ENCODE peak calls at places on chromosomes 13 and 19, in four cellular contexts. A is A549, M is K562, K is HepG2. L is an unnamed sample.

GRCh38 chr19:57788114-57788692 is 18.7 kb downstream of the ZNF586 start:
- DNase-seq in A (no peak), M (no peak), K (no peak), L (no peak)

GRCh38 chr19:51681286-51681956 is 11.7 kb upstream of the SPACA6 start:
- DNase-seq in A (peak), M (no peak), K (no peak), L (no peak)

GRCh38 chr13:33349996-33350826 is 64.7 kb upstream of the STARD13 start:
- DNase-seq in A (no peak), M (no peak), K (no peak), L (no peak)

GRCh38 chr13:35865341-35866240 is 265.6 kb downstream of the DCLK1 start:
- DNase-seq in A (no peak), M (no peak), K (no peak), L (no peak)

GRCh38 chr19:15210323-15210774 is 9.6 kb upstream of the NOTCH3 start:
- DNase-seq in A (peak), M (no peak), K (peak), L (no peak)

GRCh38 chr13:105220886-105221285 is 1314.6 kb downstream of the EFNB2 start:
- DNase-seq in A (no peak), M (no peak), K (no peak), L (no peak)

GRCh38 chr19:29107831-29108230 is 105.1 kb downstream of the UQCRFS1 start:
- DNase-seq in A (no peak), M (no peak), K (no peak), L (no peak)

GRCh38 chr13:40798380-40798779 is 9.0 kb downstream of the SLC25A15 start:
- DNase-seq in A (no peak), M (no peak), K (no peak), L (no peak)

GRCh38 chr13:33367186-33367895 is 81.8 kb upstream of the STARD13 start:
- DNase-seq in A (no peak), M (no peak), K (no peak), L (no peak)

GRCh38 chr13:64753606-64754005 is 2476.5 kb downstream of the PCDH9 start:
- DNase-seq in A (no peak), M (no peak), K (no peak), L (no peak)

GRCh38 chr13:91797567-91797966 is 399.1 kb downstream of the GPC5 start:
- DNase-seq in A (no peak), M (no peak), K (no peak), L (no peak)

GRCh38 chr19:51370230-51370629 is 1.4 kb upstream of the CLDND2 start:
- DNase-seq in A (no peak), M (no peak), K (no peak), L (no peak)

GRCh38 chr13:48265217-48265815 is 32.3 kb downstream of the ITM2B start:
- DNase-seq in A (no peak), M (no peak), K (no peak), L (no peak)

GRCh38 chr13:21218351-21219043 is 42.0 kb downstream of the MRPL57 start:
- DNase-seq in A (no peak), M (no peak), K (no peak), L (no peak)

GRCh38 chr19:34330116-34330515 is 34.9 kb upstream of the GPI start:
- DNase-seq in A (no peak), M (no peak), K (no peak), L (no peak)

GRCh38 chr13:53074119-53074518 is 45.5 kb downstream of the OLFM4 start:
- DNase-seq in A (no peak), M (no peak), K (no peak), L (no peak)

GRCh38 chr13:44810067-44810840 is 179.0 kb downstream of the NUFIP1 start:
- DNase-seq in A (peak), M (no peak), K (no peak), L (no peak)

GRCh38 chr19:3671680-3672574 is 28.3 kb downstream of the PIP5K1C start:
- DNase-seq in A (no peak), M (peak), K (no peak), L (no peak)

GRCh38 chr13:94061316-94061715 is 418.2 kb downstream of the DCT start:
- DNase-seq in A (no peak), M (no peak), K (no peak), L (no peak)

GRCh38 chr13:25171517-25172302 is at the start of gene AMER2:
- DNase-seq in A (no peak), M (no peak), K (no peak), L (peak)

GRCh38 chr19:4065430-4066175 is 1.1 kb downstream of the ZBTB7A start:
- DNase-seq in A (peak), M (peak), K (peak), L (peak)

GRCh38 chr19:31145909-31146453 is 203.3 kb downstream of the TSHZ3 start:
- DNase-seq in A (no peak), M (no peak), K (no peak), L (no peak)

GRCh38 chr13:80235559-80236296 is 105.2 kb downstream of the SPRY2 start:
- DNase-seq in A (peak), M (no peak), K (no peak), L (no peak)

GRCh38 chr13:50016421-50016820 is 1.2 kb downstream of the KCNRG start:
- DNase-seq in A (no peak), M (no peak), K (no peak), L (no peak)

GRCh38 chr13:60392136-60392535 is 4.9 kb upstream of the TDRD3 start:
- DNase-seq in A (no peak), M (no peak), K (no peak), L (no peak)

GRCh38 chr19:11387154-11388034 is 3.3 kb upstream of the EPOR start:
- DNase-seq in A (no peak), M (no peak), K (peak), L (no peak)

GRCh38 chr13:98246538-98247172 is 69.6 kb upstream of the RNF113B start:
- DNase-seq in A (no peak), M (no peak), K (peak), L (no peak)
- TF ChIP-seq PHF8 in A (no peak), M (no peak), K (no peak), L (no peak)

DNA sequence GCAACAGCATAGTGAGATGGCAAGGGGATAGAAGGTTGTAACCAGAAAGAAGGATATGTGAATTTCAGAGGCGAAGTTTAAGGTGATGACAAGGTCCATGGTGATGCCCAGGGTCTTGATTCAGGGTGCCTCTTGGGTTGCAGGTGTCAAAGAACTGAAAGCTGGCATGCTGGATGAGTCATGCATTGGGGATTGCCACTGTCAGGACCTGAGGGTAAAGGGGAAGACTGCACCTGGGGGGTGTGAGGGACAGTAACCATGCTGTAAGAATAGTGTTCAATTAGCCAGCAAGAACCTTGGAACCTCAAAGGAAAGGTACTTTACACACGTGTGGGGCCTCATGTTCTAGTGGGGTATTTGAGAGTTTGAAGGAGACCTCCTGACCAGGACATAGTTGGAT is 279.6 kb downstream of the SLC7A1 start:
- DNase-seq in A (no peak), M (no peak), K (no peak), L (no peak)
- TF ChIP-seq PHF8 in A (no peak), M (no peak), K (no peak), L (no peak)

DNA sequence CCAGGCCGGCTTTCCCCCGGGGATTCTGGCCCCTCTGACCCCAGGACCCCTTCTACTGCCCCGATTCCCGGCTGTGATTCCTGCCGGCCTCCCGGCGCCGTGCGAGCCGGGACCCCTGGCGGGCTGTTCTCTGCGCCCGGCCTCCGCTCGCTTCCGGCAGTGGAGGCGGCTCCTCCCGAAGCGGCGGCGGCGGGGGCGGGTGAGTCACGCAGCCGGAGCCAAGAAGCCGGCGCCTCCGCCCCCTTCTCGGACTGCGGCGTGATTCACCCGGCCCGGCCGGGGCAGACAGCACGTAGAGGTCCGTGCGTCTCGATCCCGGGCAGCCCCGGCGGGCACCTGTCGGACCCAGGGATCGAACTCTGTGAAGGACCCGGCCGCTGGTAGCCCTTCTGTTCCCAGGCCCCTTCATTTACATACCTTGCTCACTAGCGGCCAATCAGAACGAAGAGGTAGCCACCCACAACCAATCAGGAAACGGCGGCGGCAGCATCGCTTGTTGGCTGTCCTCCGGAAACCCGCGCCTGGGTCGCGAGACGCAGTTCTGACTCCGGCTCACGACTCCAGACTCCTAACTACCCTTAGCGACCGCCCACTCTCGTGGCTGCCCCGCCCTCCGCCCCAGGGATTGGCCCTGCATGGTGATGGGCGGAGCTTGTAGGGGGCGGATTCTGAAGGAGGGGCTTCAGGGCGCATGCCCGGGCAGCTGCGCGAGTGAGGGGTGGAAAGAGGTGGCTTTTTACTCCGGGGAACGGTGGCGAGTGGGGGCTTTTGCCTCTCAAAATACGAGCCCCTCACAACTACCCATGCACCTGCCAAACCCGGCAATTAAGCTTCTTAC is at the start of gene SERTAD1:
- DNase-seq in A (peak), M (peak), K (peak), L (peak)
- TF ChIP-seq PHF8 in A (peak), M (peak), K (peak), L (peak)

GRCh38 chr19:45670670-45671453 is 2.8 kb downstream of the GIPR start:
- DNase-seq in A (peak), M (peak), K (peak), L (peak)
- TF ChIP-seq PHF8 in A (no peak), M (peak), K (no peak), L (no peak)

DNA sequence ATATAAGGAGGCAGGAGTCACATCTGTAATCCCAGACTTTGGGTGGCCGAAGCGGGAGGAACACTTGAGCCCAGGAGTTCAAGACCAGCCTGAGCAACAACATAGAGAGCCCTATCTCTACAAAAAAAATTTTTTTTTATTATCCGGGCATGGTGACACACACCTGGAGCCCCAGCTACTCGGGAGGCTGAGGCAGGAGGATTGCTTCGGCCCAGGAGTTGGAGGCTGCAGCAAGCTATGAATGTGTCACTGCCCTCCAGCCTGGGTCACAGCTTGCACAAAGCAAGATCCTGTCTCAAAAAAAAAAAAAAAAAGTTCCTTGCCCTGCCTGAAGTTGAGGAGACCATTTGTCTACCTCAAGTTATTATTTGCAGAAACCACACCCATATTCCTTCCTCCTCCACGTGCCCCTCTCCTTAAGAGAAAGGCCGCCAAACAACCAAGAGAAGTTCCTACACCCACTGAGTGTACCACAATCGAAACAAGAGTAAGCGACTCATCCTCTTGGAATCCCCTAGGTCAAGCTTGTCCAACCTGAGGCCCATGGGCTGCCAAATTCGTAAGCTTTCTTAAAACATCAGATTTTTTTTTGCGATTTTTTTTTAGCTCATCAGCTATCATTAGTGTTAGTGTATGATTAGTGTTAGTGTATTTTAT is 2.2 kb downstream of the ABCC4 start:
- DNase-seq in A (peak), M (no peak), K (no peak), L (no peak)
- TF ChIP-seq PHF8 in A (no peak), M (no peak), K (no peak), L (no peak)

GRCh38 chr13:112601351-112601750 is 13.4 kb upstream of the TUBGCP3 start:
- DNase-seq in A (no peak), M (no peak), K (no peak), L (no peak)

GRCh38 chr13:112608212-112608611 is 20.3 kb upstream of the TUBGCP3 start:
- DNase-seq in A (no peak), M (no peak), K (no peak), L (no peak)

GRCh38 chr13:112606125-112607001 is 18.4 kb upstream of the TUBGCP3 start:
- DNase-seq in A (peak), M (peak), K (peak), L (peak)

GRCh38 chr13:112603641-112604220 is 15.8 kb upstream of the TUBGCP3 start:
- DNase-seq in A (no peak), M (no peak), K (no peak), L (no peak)

GRCh38 chr13:112605531-112605990 is 17.6 kb upstream of the TUBGCP3 start:
- DNase-seq in A (no peak), M (no peak), K (no peak), L (no peak)
- TF ChIP-seq PHF8 in A (no peak), M (no peak), K (peak), L (no peak)

DNA sequence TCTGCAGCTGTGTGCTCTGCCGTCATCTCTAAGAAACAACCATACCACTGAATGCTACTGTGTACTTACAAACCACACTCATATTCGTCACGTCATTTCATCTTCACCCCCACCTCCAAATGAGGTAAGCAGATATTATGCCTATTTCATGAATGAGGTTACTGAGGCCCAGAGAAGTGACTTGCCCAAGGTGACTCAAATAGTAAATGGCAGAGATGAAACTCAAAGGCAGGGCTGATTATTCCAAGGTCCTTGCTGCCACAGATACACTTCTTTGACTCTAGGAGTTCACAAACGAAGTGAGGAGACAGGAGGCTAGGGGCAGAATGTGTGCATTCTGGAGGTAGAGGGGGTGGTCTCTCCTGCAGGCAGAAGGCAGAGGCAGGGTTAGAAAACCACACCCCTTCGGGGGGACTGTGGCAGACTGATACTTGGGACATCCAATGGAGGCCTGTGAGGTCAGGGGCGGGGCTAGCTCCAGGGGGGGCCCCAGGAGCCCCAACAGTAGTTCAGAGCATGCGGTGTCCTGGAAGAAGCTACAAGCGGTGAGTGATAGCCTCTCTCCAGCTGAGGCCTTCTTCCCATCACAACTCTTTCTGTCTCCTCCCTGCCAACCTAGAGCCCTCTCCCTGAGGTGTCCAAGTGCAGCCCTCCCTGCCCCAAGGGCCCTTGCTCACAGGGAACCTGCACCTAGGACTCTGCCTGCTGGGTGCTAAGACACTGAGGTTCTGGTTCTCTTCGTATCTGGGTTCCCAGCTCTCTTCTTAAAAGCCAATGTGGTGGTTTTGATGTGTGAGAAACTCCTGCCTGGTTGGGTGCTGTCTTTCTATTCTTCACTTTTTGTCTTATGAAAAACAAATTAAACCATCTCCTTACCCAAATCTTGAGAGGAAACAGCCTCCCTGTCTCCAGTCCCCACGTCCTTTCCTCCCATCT is 4.6 kb upstream of the KMT2B start:
- DNase-seq in A (no peak), M (no peak), K (no peak), L (peak)
- TF ChIP-seq PHF8 in A (no peak), M (no peak), K (no peak), L (no peak)

GRCh38 chr19:2482354-2483038 is 6.6 kb downstream of the GADD45B start:
- DNase-seq in A (no peak), M (no peak), K (no peak), L (no peak)
- TF ChIP-seq PHF8 in A (no peak), M (no peak), K (no peak), L (no peak)